ENCODE peak calls at places on chromosomes 5 and 9, in five cellular contexts. D, C, M, P and F are unnamed samples.

GRCh38 chr9:76677481-76678055 is 86.7 kb upstream of the PCA3 start:
- DNase-seq in D (no peak), C (no peak), M (no peak), P (no peak), F (no peak)

GRCh38 chr9:136036050-136036449 is 59.0 kb downstream of the NACC2 start:
- DNase-seq in D (no peak), C (no peak), M (no peak), P (no peak), F (no peak)

GRCh38 chr5:75089137-75089536 is 36.8 kb upstream of the GCNT4 start:
- DNase-seq in D (no peak), C (no peak), M (peak; percentile 31), P (no peak), F (no peak)

GRCh38 chr9:116198344-116198743 is 44.8 kb downstream of the PAPPA start:
- DNase-seq in D (no peak), C (no peak), M (no peak), P (no peak), F (no peak)

GRCh38 chr5:392431-392988 is 50.5 kb upstream of the EXOC3 start:
- DNase-seq in D (no peak), C (peak; percentile 59), M (peak; percentile 79), P (no peak), F (no peak)

GRCh38 chr5:138466900-138467710 is 1.8 kb downstream of the EGR1 start:
- DNase-seq in D (peak; percentile 58), C (no peak), M (no peak), P (no peak), F (no peak)

GRCh38 chr9:83285836-83286235 is 222.9 kb upstream of the RASEF start:
- DNase-seq in D (no peak), C (no peak), M (no peak), P (no peak), F (no peak)

GRCh38 chr9:112780637-112781036 is 30.1 kb downstream of the SNX30 start:
- DNase-seq in D (no peak), C (no peak), M (no peak), P (no peak), F (no peak)

GRCh38 chr5:90408571-90409317 is 812 bp downstream of the CETN3 start:
- DNase-seq in D (peak; percentile 7), C (no peak), M (peak; percentile 44), P (no peak), F (no peak)

GRCh38 chr5:149036970-149037369 is 25.9 kb downstream of the SH3TC2 start:
- DNase-seq in D (peak; percentile 1), C (no peak), M (no peak), P (no peak), F (no peak)

GRCh38 chr5:148746826-148747535 is 79.4 kb upstream of the ADRB2 start:
- DNase-seq in D (no peak), C (no peak), M (no peak), P (no peak), F (no peak)

GRCh38 chr5:86875539-86875938 is 257.8 kb downstream of the COX7C start:
- DNase-seq in D (no peak), C (no peak), M (no peak), P (no peak), F (no peak)

GRCh38 chr9:107190031-107190935 is 92.8 kb upstream of the RAD23B start:
- DNase-seq in D (no peak), C (no peak), M (no peak), P (no peak), F (no peak)

GRCh38 chr9:129733632-129733953 is 19.2 kb downstream of the PTGES start:
- DNase-seq in D (no peak), C (no peak), M (no peak), P (no peak), F (no peak)

GRCh38 chr9:6098431-6098830 is 83.0 kb upstream of the RANBP6 start:
- DNase-seq in D (no peak), C (no peak), M (no peak), P (no peak), F (no peak)

GRCh38 chr5:159216454-159216853 is 7.1 kb upstream of the RNF145 start:
- DNase-seq in D (no peak), C (no peak), M (no peak), P (no peak), F (no peak)